ENCODE peak calls at places on chromosomes 11 and 22, in eight cellular contexts. C is Kasumi-1; B is Peyer's patch; I is activated gamma-delta T cell treated with anti-CD3 and anti-CD28 coated beads, Interleukin-2, amount 50 U/mL, for 16 hours; R is adrenal gland; F is GDM1; U is colonic mucosa; V is germinal center. L is an unnamed sample.

GRCh38 chr22:41917906-41918791 is 3.3 kb upstream of the SHISA8 start:
- DNase-seq in C (peak), B (peak), I (no peak), R (peak), F (peak), U (peak), V (peak), L (no peak)

GRCh38 chr11:45374632-45375031 is 88.5 kb upstream of the SYT13 start:
- DNase-seq in C (no peak), B (no peak), I (no peak), R (no peak), F (no peak), U (no peak), V (no peak), L (no peak)

GRCh38 chr22:27752771-27753170 is 48.8 kb downstream of the MN1 start:
- DNase-seq in C (no peak), B (no peak), I (no peak), R (no peak), F (no peak), U (peak), V (no peak), L (no peak)

GRCh38 chr11:34633640-34633989 is 12.7 kb downstream of the EHF start:
- DNase-seq in C (no peak), B (no peak), I (no peak), R (no peak), F (no peak), U (no peak), V (no peak), L (no peak)

GRCh38 chr22:30397656-30398635 is 1.1 kb downstream of the SEC14L2 start:
- DNase-seq in C (no peak), B (no peak), I (no peak), R (no peak), F (no peak), U (no peak), V (no peak), L (no peak)

GRCh38 chr11:63639195-63639832 is 25.1 kb upstream of the PLAAT3 start:
- DNase-seq in C (peak), B (no peak), I (no peak), R (no peak), F (no peak), U (no peak), V (no peak), L (no peak)

GRCh38 chr11:2088746-2089535 is 50.2 kb downstream of the IGF2 start:
- DNase-seq in C (no peak), B (no peak), I (no peak), R (no peak), F (no peak), U (no peak), V (no peak), L (no peak)

GRCh38 chr22:25068701-25069100 is 116.2 kb downstream of the KIAA1671 start:
- DNase-seq in C (no peak), B (no peak), I (no peak), R (no peak), F (no peak), U (no peak), V (no peak), L (no peak)

GRCh38 chr11:122882189-122882808 is at the start of gene JHY:
- DNase-seq in C (no peak), B (no peak), I (no peak), R (no peak), F (no peak), U (no peak), V (no peak), L (no peak)

GRCh38 chr11:118746988-118747585 is 43.9 kb downstream of the DDX6 start:
- DNase-seq in C (no peak), B (no peak), I (no peak), R (no peak), F (no peak), U (no peak), V (no peak), L (no peak)

GRCh38 chr11:66081505-66081904 is 11.4 kb downstream of the PACS1 start:
- DNase-seq in C (peak), B (no peak), I (peak), R (peak), F (peak), U (peak), V (peak), L (peak)

GRCh38 chr11:73322111-73322985 is 14.3 kb downstream of the ARHGEF17 start:
- DNase-seq in C (peak), B (no peak), I (no peak), R (no peak), F (peak), U (no peak), V (no peak), L (no peak)

GRCh38 chr22:19175602-19176174 is 2.8 kb downstream of the SLC25A1 start:
- DNase-seq in C (no peak), B (no peak), I (no peak), R (no peak), F (no peak), U (no peak), V (no peak), L (no peak)

GRCh38 chr11:122690292-122690691 is 34.8 kb downstream of the UBASH3B start:
- DNase-seq in C (no peak), B (no peak), I (no peak), R (no peak), F (no peak), U (no peak), V (no peak), L (no peak)

GRCh38 chr11:47998733-47999359 is 18.5 kb downstream of the PTPRJ start:
- DNase-seq in C (no peak), B (no peak), I (no peak), R (no peak), F (no peak), U (peak), V (no peak), L (no peak)

GRCh38 chr22:46628756-46629155 is 8.6 kb downstream of the GRAMD4 start:
- DNase-seq in C (no peak), B (no peak), I (no peak), R (no peak), F (no peak), U (no peak), V (no peak), L (no peak)

GRCh38 chr11:34348919-34349318 is 8.9 kb downstream of the ABTB2 start:
- DNase-seq in C (no peak), B (no peak), I (no peak), R (no peak), F (no peak), U (no peak), V (no peak), L (no peak)

GRCh38 chr11:107999759-108000455 is 8.8 kb upstream of the CUL5 start:
- DNase-seq in C (peak), B (no peak), I (no peak), R (peak), F (peak), U (no peak), V (peak), L (no peak)

GRCh38 chr11:95247883-95248282 is 16.9 kb upstream of the SESN3 start:
- DNase-seq in C (no peak), B (no peak), I (no peak), R (no peak), F (no peak), U (no peak), V (no peak), L (no peak)

GRCh38 chr11:117200813-117201515 is 1.8 kb downstream of the TAGLN start:
- DNase-seq in C (no peak), B (no peak), I (no peak), R (no peak), F (no peak), U (no peak), V (no peak), L (no peak)

GRCh38 chr22:19756288-19757128 is 4.1 kb upstream of the TBX1 start:
- DNase-seq in C (peak), B (peak), I (peak), R (peak), F (no peak), U (peak), V (peak), L (peak)

GRCh38 chr11:130762342-130763037 is 153.8 kb downstream of the SNX19 start:
- DNase-seq in C (no peak), B (no peak), I (no peak), R (no peak), F (no peak), U (no peak), V (no peak), L (no peak)

GRCh38 chr11:76694664-76695063 is 24.1 kb upstream of the LRRC32 start:
- DNase-seq in C (no peak), B (no peak), I (no peak), R (no peak), F (no peak), U (no peak), V (no peak), L (no peak)

GRCh38 chr11:33723238-33723881 is 12.9 kb downstream of the CD59 start:
- DNase-seq in C (peak), B (no peak), I (no peak), R (peak), F (peak), U (no peak), V (no peak), L (no peak)

GRCh38 chr11:43567396-43567975 is 113.1 kb upstream of the HSD17B12 start:
- DNase-seq in C (peak), B (no peak), I (no peak), R (no peak), F (no peak), U (no peak), V (peak), L (no peak)

GRCh38 chr22:24505337-24505736 is 10.2 kb downstream of the UPB1 start:
- DNase-seq in C (no peak), B (no peak), I (no peak), R (no peak), F (no peak), U (no peak), V (no peak), L (no peak)

GRCh38 chr11:67437082-67437821 is at the start of gene PTPRCAP:
- DNase-seq in C (peak), B (no peak), I (peak), R (no peak), F (peak), U (no peak), V (peak), L (peak)

GRCh38 chr11:113591122-113591521 is 115.0 kb downstream of the TMPRSS5 start:
- DNase-seq in C (no peak), B (no peak), I (no peak), R (no peak), F (no peak), U (no peak), V (no peak), L (no peak)

GRCh38 chr11:46335858-46336600 is 11.2 kb upstream of the DGKZ start:
- DNase-seq in C (peak), B (no peak), I (no peak), R (no peak), F (no peak), U (no peak), V (no peak), L (no peak)

GRCh38 chr11:128318856-128319474 is 268.4 kb downstream of the ETS1 start:
- DNase-seq in C (no peak), B (no peak), I (peak), R (no peak), F (no peak), U (no peak), V (peak), L (peak)

GRCh38 chr11:45988922-45989321 is 66.5 kb downstream of the LARGE2 start:
- DNase-seq in C (no peak), B (no peak), I (no peak), R (no peak), F (no peak), U (no peak), V (no peak), L (no peak)

GRCh38 chr11:108524422-108524821 is 26.2 kb upstream of the POGLUT3 start:
- DNase-seq in C (no peak), B (no peak), I (no peak), R (no peak), F (no peak), U (no peak), V (no peak), L (no peak)

GRCh38 chr11:126476977-126477376 is 121.5 kb downstream of the ST3GAL4 start:
- DNase-seq in C (no peak), B (no peak), I (no peak), R (no peak), F (no peak), U (no peak), V (no peak), L (no peak)

L was measured in activated T-helper 9 cell treated with anti-CD3 and anti-CD28 coated beads, Interleukin-2, amount 50 U/mL, for 16 hours.